ENCODE peak calls at places on chromosomes 11 and 22, in five cellular contexts. U is left lung, Z is adipocyte, N is ovary, Q is aorta. J is an unnamed sample.

GRCh38 chr11:115324569-115325432 is 179.4 kb downstream of the CADM1 start:
- DNase-seq in U (no peak), Z (peak; percentile 77), N (no peak), Q (no peak), J (no peak)

GRCh38 chr22:23388492-23389009 is 191.5 kb downstream of the IGLL1 start:
- DNase-seq in U (peak; percentile 21), Z (no peak), N (no peak), Q (peak; percentile 47), J (no peak)

GRCh38 chr11:18408558-18409242 is 3.4 kb upstream of the LDHC start:
- DNase-seq in U (no peak), Z (no peak), N (no peak), Q (no peak), J (no peak)

GRCh38 chr11:101126551-101127347 is 2.9 kb downstream of the PGR start:
- DNase-seq in U (no peak), Z (peak; percentile 35), N (peak; percentile 54), Q (peak; percentile 77), J (no peak)

GRCh38 chr11:32723332-32723731 is 71.1 kb downstream of the CCDC73 start:
- DNase-seq in U (no peak), Z (no peak), N (no peak), Q (no peak), J (no peak)

GRCh38 chr22:24441406-24442351 is 14.3 kb downstream of the ADORA2A start:
- DNase-seq in U (no peak), Z (no peak), N (no peak), Q (peak; percentile 84), J (peak; percentile 14)

GRCh38 chr11:101390539-101390938 is 193.3 kb downstream of the TRPC6 start:
- DNase-seq in U (no peak), Z (peak; percentile 51), N (no peak), Q (no peak), J (no peak)

GRCh38 chr22:50316114-50317065 is 8.9 kb upstream of the PLXNB2 start:
- DNase-seq in U (no peak), Z (no peak), N (no peak), Q (no peak), J (no peak)

GRCh38 chr22:31932863-31933262 is 11.5 kb upstream of the YWHAH start:
- DNase-seq in U (no peak), Z (no peak), N (no peak), Q (peak; percentile 9), J (no peak)

GRCh38 chr11:104442320-104442719 is 278.4 kb upstream of the PDGFD start:
- DNase-seq in U (no peak), Z (no peak), N (no peak), Q (no peak), J (no peak)

GRCh38 chr11:65695459-65696241 is 16.4 kb upstream of the KAT5 start:
- DNase-seq in U (no peak), Z (no peak), N (no peak), Q (no peak), J (no peak)

GRCh38 chr22:20061481-20061861 is 18.6 kb upstream of the DGCR8 start:
- DNase-seq in U (no peak), Z (no peak), N (no peak), Q (no peak), J (peak; percentile 94)

GRCh38 chr11:825366-826231 is 2.1 kb upstream of the CRACR2B start:
- DNase-seq in U (no peak), Z (no peak), N (no peak), Q (no peak), J (no peak)
- H3K9me3 ChIP-seq in U (no peaks in the 10 kb centered on the region), Z (no peaks in the 10 kb centered on the region), N (no peaks in the 10 kb centered on the region), Q (no peaks in the 10 kb centered on the region), J (no peaks in the 10 kb centered on the region)

GRCh38 chr22:37001826-37002225 is 17.4 kb downstream of the TST start:
- DNase-seq in U (no peak), Z (no peak), N (no peak), Q (no peak), J (no peak)
- H3K9me3 ChIP-seq in U (no peaks in the 10 kb centered on the region), Z (peaks cover 18% of the 10 kb centered on the region), N (no peaks in the 10 kb centered on the region), Q (no peaks in the 10 kb centered on the region), J (no peaks in the 10 kb centered on the region)

DNA sequence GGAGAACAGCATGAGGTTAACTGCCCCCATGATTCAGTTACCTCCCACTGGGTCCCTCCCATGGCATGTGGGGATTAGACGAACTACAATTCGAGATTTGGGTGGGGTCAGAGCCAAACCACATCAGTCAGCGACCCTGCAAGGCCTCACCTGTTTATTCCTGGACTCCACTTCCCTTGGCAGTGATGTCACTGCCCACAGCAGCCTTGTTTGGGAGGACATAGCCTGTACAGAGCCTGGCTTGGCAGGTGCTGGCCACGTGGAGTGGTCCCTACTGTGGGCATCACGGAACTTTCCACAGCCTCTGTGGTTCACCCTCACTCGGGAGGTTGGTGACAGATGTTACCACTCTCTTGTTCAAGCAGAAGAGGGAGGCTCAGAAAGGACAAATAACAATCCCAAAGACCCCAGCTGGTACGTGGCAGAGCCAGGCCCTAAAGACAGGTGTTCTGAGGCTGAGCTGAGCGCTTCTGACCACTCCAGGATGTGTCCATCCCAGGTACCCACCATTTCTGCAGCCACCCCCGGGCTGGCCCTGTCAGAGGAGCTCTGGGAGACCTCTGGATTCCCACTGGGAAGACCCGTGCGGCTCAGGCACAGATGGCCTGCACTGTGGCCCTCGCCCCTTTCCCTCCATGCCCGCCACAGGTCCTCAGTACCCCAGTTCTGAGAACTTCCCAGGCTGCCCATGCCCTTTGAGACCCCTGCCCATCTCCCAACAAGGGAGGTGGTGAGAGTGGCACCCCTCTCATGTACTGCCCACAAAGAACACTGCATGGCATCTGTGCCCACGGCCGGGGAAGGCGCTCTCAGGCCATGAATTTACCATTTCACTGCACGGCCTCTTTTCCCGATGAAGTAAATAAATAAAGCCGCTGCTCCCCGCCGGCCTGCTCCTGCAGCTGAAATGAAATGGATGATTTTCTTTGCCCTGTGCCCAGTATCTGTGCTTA is 605.8 kb downstream of the TBC1D22A start:
- DNase-seq in U (no peak), Z (no peak), N (no peak), Q (no peak), J (peak; percentile 40)
- H3K9me3 ChIP-seq in U (no peaks in the 10 kb centered on the region), Z (peaks cover 7% of the 10 kb centered on the region), N (no peaks in the 10 kb centered on the region), Q (peaks cover 2% of the 10 kb centered on the region), J (no peaks in the 10 kb centered on the region)

GRCh38 chr11:34898474-34898873 is 17.7 kb downstream of the APIP start:
- DNase-seq in U (no peak), Z (peak; percentile 21), N (no peak), Q (no peak), J (no peak)
- H3K9me3 ChIP-seq in U (peaks cover 4% of the 10 kb centered on the region), Z (peaks cover 22% of the 10 kb centered on the region), N (peaks cover 20% of the 10 kb centered on the region), Q (peaks cover 6% of the 10 kb centered on the region), J (peaks cover 20% of the 10 kb centered on the region)

DNA sequence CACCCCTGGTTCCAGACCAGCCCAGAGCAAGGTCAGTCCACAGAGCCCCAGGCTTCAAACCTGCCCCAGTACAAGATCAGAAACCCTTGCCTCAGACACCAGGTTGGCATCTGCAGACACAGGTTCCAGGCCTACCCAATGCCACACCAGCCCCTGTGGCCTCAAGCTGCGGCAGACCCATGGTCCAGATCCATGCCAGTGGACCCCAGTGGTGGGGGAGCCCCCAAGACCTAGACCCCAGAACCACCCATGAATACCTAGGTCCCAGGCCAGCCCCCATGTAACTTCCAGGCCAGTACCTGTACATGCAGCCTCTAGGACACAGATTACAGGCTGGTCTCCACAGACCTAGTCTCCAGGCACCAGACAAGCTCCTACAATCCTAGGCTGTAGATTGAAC is 1019.3 kb downstream of the JRKL start:
- DNase-seq in U (no peak), Z (no peak), N (no peak), Q (peak; percentile 34), J (no peak)
- H3K9me3 ChIP-seq in U (no peaks in the 10 kb centered on the region), Z (peaks cover 6% of the 10 kb centered on the region), N (no peaks in the 10 kb centered on the region), Q (peaks cover 3% of the 10 kb centered on the region), J (peaks cover 4% of the 10 kb centered on the region)

DNA sequence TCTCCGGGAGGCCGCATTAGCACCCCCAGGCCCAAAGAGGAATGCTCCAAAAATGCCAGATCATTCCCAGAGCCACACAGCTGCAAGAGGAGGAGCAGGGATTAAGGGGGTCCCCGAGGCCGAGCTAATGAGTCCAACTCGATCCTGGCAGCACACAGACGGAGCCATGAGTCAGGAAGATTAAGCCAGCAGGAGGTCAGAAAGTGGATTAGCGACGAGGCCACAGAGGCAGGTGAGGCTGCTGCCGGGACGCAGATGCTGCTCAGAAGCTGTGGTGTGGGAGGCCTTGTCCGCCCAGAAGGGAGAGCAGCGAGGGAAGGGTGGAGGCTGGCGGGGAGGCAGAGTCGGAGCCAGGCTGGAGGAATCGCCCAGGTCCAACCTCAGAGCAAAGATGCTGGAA is 120.5 kb downstream of the SHANK2 start:
- DNase-seq in U (no peak), Z (no peak), N (no peak), Q (peak; percentile 19), J (no peak)
- H3K9me3 ChIP-seq in U (no peaks in the 10 kb centered on the region), Z (no peaks in the 10 kb centered on the region), N (no peaks in the 10 kb centered on the region), Q (no peaks in the 10 kb centered on the region), J (no peaks in the 10 kb centered on the region)

GRCh38 chr22:48651036-48651890 is 1176.4 kb downstream of the BRD1 start:
- DNase-seq in U (no peak), Z (no peak), N (no peak), Q (no peak), J (no peak)
- H3K9me3 ChIP-seq in U (no peaks in the 10 kb centered on the region), Z (no peaks in the 10 kb centered on the region), N (no peaks in the 10 kb centered on the region), Q (no peaks in the 10 kb centered on the region), J (no peaks in the 10 kb centered on the region)

J was measured in RWPE2.